ENCODE peak calls at places on chromosomes 12 and 14, in five cellular contexts. V, A, E, F and T are unnamed samples.

GRCh38 chr12:12224240-12224940 is 42.5 kb downstream of the LRP6 start:
- DNase-seq in V (no peak), A (no peak), E (no peak), F (peak), T (no peak)

GRCh38 chr14:91149462-91149861 is 35.6 kb downstream of the DGLUCY start:
- DNase-seq in V (no peak), A (no peak), E (no peak), F (peak), T (no peak)

GRCh38 chr12:49537709-49538601 is 875 bp upstream of the KCNH3 start:
- DNase-seq in V (peak), A (peak), E (no peak), F (no peak), T (no peak)

GRCh38 chr12:12397184-12397583 is 40.3 kb downstream of the BORCS5 start:
- DNase-seq in V (no peak), A (no peak), E (no peak), F (no peak), T (no peak)

GRCh38 chr14:91229743-91230200 is 14.7 kb downstream of the GPR68 start:
- DNase-seq in V (no peak), A (no peak), E (no peak), F (peak), T (no peak)

GRCh38 chr12:3227076-3227975 is 150.1 kb downstream of the TSPAN9 start:
- DNase-seq in V (peak), A (no peak), E (no peak), F (no peak), T (no peak)

GRCh38 chr12:41466762-41467270 is 278.7 kb downstream of the PDZRN4 start:
- DNase-seq in V (peak), A (no peak), E (no peak), F (no peak), T (no peak)

GRCh38 chr12:22635812-22636211 is 10.8 kb downstream of the ETNK1 start:
- DNase-seq in V (no peak), A (no peak), E (no peak), F (no peak), T (no peak)

GRCh38 chr12:452667-453210 is 7.0 kb upstream of the B4GALNT3 start:
- DNase-seq in V (peak), A (no peak), E (peak), F (no peak), T (no peak)

GRCh38 chr14:96194657-96195431 is 9.8 kb upstream of the BDKRB2 start:
- DNase-seq in V (no peak), A (no peak), E (no peak), F (no peak), T (no peak)

GRCh38 chr14:96197163-96197852 is 7.3 kb upstream of the BDKRB2 start:
- DNase-seq in V (no peak), A (no peak), E (no peak), F (no peak), T (no peak)

GRCh38 chr14:96192975-96193805 is 11.4 kb upstream of the BDKRB2 start:
- DNase-seq in V (no peak), A (no peak), E (no peak), F (no peak), T (no peak)

GRCh38 chr14:96194262-96194656 is 10.4 kb upstream of the BDKRB2 start:
- DNase-seq in V (no peak), A (no peak), E (no peak), F (no peak), T (no peak)

GRCh38 chr14:96195441-96196081 is 9.1 kb upstream of the BDKRB2 start:
- DNase-seq in V (no peak), A (no peak), E (no peak), F (no peak), T (no peak)
- TF ChIP-seq CTCF in V (no peak), A (no peak), E (no peak), F (no peak), T (no peak)

DNA sequence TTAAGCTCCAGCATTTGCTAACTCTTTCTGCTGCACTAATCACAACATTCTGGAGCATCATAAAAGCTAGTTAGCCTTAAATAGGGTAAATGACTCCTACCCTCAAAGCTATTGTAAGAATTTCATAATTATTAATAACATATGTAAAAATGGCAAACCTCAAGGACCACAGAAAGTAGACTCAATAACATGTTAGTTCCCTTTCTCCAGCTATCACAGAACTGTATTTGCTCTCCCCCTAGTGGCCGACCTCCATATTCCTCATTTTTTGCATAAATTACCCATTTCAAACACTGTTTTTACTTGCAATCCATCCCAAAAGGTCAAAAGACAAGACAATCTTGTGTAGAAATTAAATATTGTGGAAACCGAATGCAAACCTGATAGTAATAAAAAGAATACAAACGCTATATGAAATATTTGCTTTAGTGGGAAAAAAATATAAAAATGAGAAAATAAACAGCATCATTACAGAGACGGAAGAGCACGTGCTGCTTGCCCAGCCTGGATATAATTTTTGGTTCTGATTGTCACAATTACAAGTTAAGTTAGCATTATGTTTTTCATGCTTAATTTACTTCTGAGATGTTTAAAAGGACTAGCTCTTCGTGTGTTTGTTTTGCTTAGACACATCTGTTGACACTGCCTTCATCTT is 97.9 kb downstream of the RERGL start:
- DNase-seq in V (no peak), A (no peak), E (peak), F (peak), T (no peak)
- TF ChIP-seq CTCF in V (peak), A (no peak), E (peak), F (peak), T (peak)

DNA sequence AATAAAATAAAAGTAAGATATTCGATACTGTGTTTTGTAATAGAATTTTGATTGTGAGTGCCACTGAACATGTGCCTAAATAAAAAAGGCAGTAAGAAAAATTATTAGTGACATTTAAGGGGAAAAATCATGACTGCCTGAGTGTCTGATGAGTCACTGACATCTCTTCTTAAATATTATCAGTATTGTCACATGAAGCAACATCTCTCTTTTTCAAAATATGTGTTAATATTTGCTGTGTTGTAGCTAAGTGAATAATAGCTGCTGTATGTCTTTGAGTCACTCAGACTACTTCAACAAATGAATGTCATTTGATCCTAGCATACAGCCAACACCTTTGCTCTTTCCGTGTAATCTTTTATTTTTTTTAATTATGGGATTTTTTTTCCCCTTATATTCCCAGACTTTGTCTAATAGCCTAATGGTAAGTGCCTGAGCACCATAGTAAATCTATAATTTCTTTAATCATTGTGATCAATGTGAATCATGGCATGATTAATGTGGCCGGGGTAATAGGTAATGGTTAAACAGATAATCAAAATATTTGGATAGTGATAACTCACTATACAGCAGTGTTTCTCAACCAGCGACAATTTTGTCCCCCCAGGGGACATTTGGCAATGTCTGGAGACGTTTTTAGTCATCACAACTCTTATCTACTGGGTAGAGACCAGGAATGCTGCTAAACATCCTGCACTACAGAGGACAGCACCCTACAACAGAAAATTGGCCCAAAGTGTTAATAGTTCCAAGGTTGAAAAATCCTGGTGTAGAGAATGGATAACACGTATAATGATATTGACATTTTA is 11.7 kb upstream of the OTX2 start:
- DNase-seq in V (no peak), A (no peak), E (no peak), F (no peak), T (no peak)
- TF ChIP-seq CTCF in V (no peak), A (no peak), E (no peak), F (no peak), T (no peak)

DNA sequence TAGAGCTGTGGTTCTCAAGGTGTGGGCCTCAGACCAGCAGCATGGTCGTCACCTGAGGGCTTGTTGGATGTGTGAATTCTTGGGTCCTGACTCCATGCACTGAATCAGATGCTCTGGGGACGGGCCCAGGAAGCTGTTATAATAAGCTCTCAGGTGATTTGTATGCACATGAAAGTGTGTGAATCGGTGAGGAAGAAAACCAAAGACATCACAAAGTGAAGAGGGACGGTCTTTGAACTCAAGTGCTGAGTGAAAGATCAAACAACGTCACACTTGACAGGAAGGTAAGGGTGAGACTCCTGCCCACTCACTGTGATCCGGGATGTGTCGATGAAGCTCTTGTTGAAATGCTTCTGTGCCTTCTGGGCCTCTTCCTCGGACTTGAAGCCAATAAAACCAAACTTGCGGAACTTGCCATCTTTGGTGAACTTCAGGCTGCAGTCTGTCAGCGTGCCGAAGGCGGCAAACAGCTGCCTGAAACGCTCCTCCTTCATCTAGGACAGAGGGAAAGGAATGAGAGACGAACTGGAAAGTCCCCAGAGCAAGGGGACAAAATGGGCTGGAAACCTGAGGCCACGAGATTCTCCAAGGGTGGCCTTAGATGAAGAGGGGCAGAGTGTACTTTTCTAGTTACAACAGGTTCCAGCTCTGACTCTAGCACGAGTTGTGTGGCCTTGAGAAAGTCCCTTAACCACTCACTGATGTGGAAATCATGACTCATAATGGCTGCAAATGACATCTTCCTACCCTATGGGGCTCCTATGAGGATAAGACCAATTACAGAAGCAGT is 4.0 kb downstream of the RBM19 start:
- DNase-seq in V (no peak), A (no peak), E (no peak), F (peak), T (no peak)
- TF ChIP-seq CTCF in V (no peak), A (no peak), E (no peak), F (no peak), T (no peak)

DNA sequence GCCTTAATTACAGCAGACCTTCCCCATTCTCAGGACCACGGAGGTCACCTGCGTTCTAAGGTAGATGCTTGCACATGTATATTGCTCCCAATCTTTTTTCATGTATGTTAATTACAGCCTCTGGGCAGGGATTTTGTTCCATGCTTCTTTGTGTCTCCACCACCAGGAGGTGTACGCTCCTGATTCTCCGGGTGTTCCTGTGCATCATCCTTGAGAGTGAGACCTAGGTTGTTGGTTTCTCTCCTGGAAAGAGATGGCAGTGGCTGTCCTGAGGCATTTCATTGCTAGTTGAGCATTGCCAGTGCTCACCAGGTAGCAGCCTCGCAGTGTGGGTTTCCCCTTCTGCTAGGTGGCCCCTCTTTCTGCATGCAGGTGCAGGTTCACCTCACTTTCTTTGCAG is 52.8 kb downstream of the KCNK13 start:
- DNase-seq in V (no peak), A (no peak), E (no peak), F (no peak), T (no peak)
- TF ChIP-seq CTCF in V (peak), A (no peak), E (no peak), F (peak), T (peak)

DNA sequence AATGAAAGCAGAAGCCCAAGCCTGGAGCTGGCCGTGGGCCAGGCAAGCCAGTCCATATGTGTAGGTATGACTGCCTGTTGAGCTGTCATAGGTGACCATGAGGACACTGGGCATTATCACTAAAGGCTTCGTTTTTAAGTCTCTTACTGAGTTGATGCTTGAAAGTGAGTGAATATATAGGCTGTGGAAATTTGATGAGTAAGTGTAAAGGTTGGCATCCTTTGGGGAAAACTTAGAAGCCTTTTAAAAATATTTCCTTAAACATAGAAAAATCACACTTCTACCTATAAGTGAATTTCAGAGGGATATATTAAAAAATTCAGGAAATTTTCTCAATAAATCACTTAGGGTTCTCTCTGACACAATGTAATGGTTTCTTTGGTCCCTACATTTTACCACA is 396.5 kb downstream of the FOXG1 start:
- DNase-seq in V (no peak), A (no peak), E (no peak), F (no peak), T (no peak)
- TF ChIP-seq CTCF in V (no peak), A (no peak), E (no peak), F (no peak), T (no peak)

GRCh38 chr12:96265400-96265799 is 71.2 kb downstream of the ELK3 start:
- DNase-seq in V (no peak), A (no peak), E (no peak), F (no peak), T (no peak)
- TF ChIP-seq CTCF in V (no peak), A (no peak), E (no peak), F (no peak), T (no peak)

GRCh38 chr12:44019118-44019517 is 183.2 kb downstream of the TMEM117 start:
- DNase-seq in V (no peak), A (no peak), E (no peak), F (no peak), T (no peak)

GRCh38 chr12:44015333-44015941 is 179.6 kb downstream of the TMEM117 start:
- DNase-seq in V (no peak), A (no peak), E (no peak), F (peak), T (no peak)
- TF ChIP-seq CTCF in V (peak), A (no peak), E (peak), F (peak), T (peak)